ENCODE peak calls at places on chromosomes 11 and 22, in seven cellular contexts. G, L, A, I, U, V and Y are unnamed samples. For H3K9me3, the result is how much of the 10 kb centered on the place peaks cover.

GRCh38 chr11:121328967-121329653 is 36.5 kb downstream of the SC5D start:
- DNase-seq in G (no peak), L (no peak), A (no peak), I (no peak), U (no peak), V (no peak), Y (no peak)

GRCh38 chr11:7597620-7598019 is 75.7 kb downstream of the CYB5R2 start:
- DNase-seq in G (no peak), L (no peak), A (no peak), I (peak), U (no peak), V (no peak), Y (no peak)

GRCh38 chr22:30609260-30610185 is 2.5 kb downstream of the TCN2 start:
- DNase-seq in G (no peak), L (peak), A (peak), I (peak), U (no peak), V (peak), Y (peak)

GRCh38 chr11:32309541-32310217 is 125.7 kb downstream of the WT1 start:
- DNase-seq in G (no peak), L (no peak), A (no peak), I (peak), U (no peak), V (no peak), Y (no peak)

GRCh38 chr22:49575703-49576081 is 252.0 kb downstream of the BRD1 start:
- DNase-seq in G (no peak), L (no peak), A (no peak), I (no peak), U (peak), V (no peak), Y (no peak)

GRCh38 chr11:28674432-28675076 is 566.4 kb downstream of the METTL15 start:
- DNase-seq in G (peak), L (no peak), A (no peak), I (peak), U (no peak), V (peak), Y (peak)

GRCh38 chr22:50732681-50733080 is 5.3 kb upstream of the ACR start:
- DNase-seq in G (no peak), L (peak), A (no peak), I (no peak), U (no peak), V (no peak), Y (no peak)

GRCh38 chr22:28883917-28884753 is 763 bp downstream of the ZNRF3 start:
- DNase-seq in G (peak), L (peak), A (peak), I (peak), U (peak), V (peak), Y (peak)

GRCh38 chr11:68839054-68839865 is 2.5 kb downstream of the CPT1A start:
- DNase-seq in G (peak), L (peak), A (peak), I (peak), U (peak), V (peak), Y (peak)

GRCh38 chr11:67441731-67442401 is 1.4 kb downstream of the CORO1B start:
- DNase-seq in G (no peak), L (no peak), A (no peak), I (no peak), U (peak), V (no peak), Y (no peak)

GRCh38 chr11:19697721-19698121 is 14.9 kb upstream of the NAV2 start:
- DNase-seq in G (peak), L (no peak), A (no peak), I (no peak), U (no peak), V (no peak), Y (no peak)

GRCh38 chr11:86865436-86865835 is 65.1 kb downstream of the PRSS23 start:
- DNase-seq in G (no peak), L (no peak), A (no peak), I (no peak), U (no peak), V (no peak), Y (no peak)

GRCh38 chr11:30285416-30286121 is 37.3 kb upstream of the ARL14EP start:
- DNase-seq in G (no peak), L (no peak), A (no peak), I (no peak), U (no peak), V (no peak), Y (no peak)

GRCh38 chr11:25052844-25053243 is 556.0 kb downstream of the LUZP2 start:
- DNase-seq in G (no peak), L (no peak), A (no peak), I (no peak), U (no peak), V (no peak), Y (no peak)

GRCh38 chr11:120517390-120518315 is 6.1 kb downstream of the GRIK4 start:
- DNase-seq in G (peak), L (no peak), A (no peak), I (no peak), U (peak), V (peak), Y (no peak)

GRCh38 chr11:2533642-2534115 is 88.9 kb downstream of the KCNQ1 start:
- DNase-seq in G (peak), L (peak), A (no peak), I (peak), U (peak), V (peak), Y (peak)

GRCh38 chr11:100930185-100930778 is 199.3 kb downstream of the PGR start:
- DNase-seq in G (peak), L (no peak), A (peak), I (peak), U (no peak), V (peak), Y (no peak)

GRCh38 chr11:132992838-132993680 is 539.2 kb downstream of the OPCML start:
- DNase-seq in G (no peak), L (no peak), A (no peak), I (no peak), U (no peak), V (peak), Y (no peak)

GRCh38 chr11:102830328-102830727 is 13.1 kb downstream of the MMP3 start:
- DNase-seq in G (no peak), L (no peak), A (no peak), I (no peak), U (no peak), V (no peak), Y (no peak)

GRCh38 chr11:100774132-100774531 is 87.0 kb downstream of the ARHGAP42 start:
- DNase-seq in G (no peak), L (no peak), A (no peak), I (no peak), U (no peak), V (no peak), Y (no peak)

GRCh38 chr22:23683545-23683944 is 7.3 kb upstream of the RGL4 start:
- DNase-seq in G (no peak), L (no peak), A (no peak), I (no peak), U (no peak), V (no peak), Y (no peak)

GRCh38 chr11:58926695-58927094 is 12.6 kb upstream of the GLYATL1 start:
- DNase-seq in G (no peak), L (no peak), A (no peak), I (peak), U (no peak), V (peak), Y (no peak)

GRCh38 chr11:110838808-110839207 is 126.6 kb upstream of the ARHGAP20 start:
- DNase-seq in G (no peak), L (no peak), A (no peak), I (no peak), U (no peak), V (no peak), Y (no peak)

GRCh38 chr11:3108183-3108721 is 51.0 kb upstream of the CARS1 start:
- DNase-seq in G (no peak), L (no peak), A (no peak), I (no peak), U (peak), V (no peak), Y (no peak)

GRCh38 chr11:46277313-46277622 is 194 bp upstream of the CREB3L1 start:
- DNase-seq in G (peak), L (no peak), A (no peak), I (peak), U (no peak), V (peak), Y (no peak)

GRCh38 chr22:40593460-40594273 is 42.9 kb downstream of the MRTFA start:
- DNase-seq in G (peak), L (no peak), A (no peak), I (no peak), U (no peak), V (no peak), Y (no peak)
- H3K4me3 ChIP-seq in G (no peak), L (peak), A (no peak), I (no peak), U (no peak), V (no peak), Y (no peak)

GRCh38 chr22:42515896-42516295 is 3.7 kb downstream of the RRP7A start:
- DNase-seq in G (no peak), L (no peak), A (no peak), I (no peak), U (no peak), V (no peak), Y (no peak)
- H3K9me3 ChIP-seq in G (under half), L (under half), A (under half), I (under half), U (under half), V (under half), Y (under half)

GRCh38 chr11:93536346-93536871 is 6.8 kb downstream of the SMCO4 start:
- DNase-seq in G (no peak), L (peak), A (no peak), I (no peak), U (no peak), V (no peak), Y (no peak)

GRCh38 chr11:93540337-93540736 is 2.9 kb downstream of the SMCO4 start:
- DNase-seq in G (no peak), L (no peak), A (no peak), I (no peak), U (no peak), V (peak), Y (no peak)

GRCh38 chr11:93537022-93537421 is 6.2 kb downstream of the SMCO4 start:
- DNase-seq in G (no peak), L (peak), A (no peak), I (no peak), U (peak), V (no peak), Y (no peak)

GRCh38 chr11:93541154-93541553 is 2.0 kb downstream of the SMCO4 start:
- DNase-seq in G (no peak), L (no peak), A (no peak), I (no peak), U (no peak), V (no peak), Y (no peak)

GRCh38 chr11:93537767-93538261 is 5.4 kb downstream of the SMCO4 start:
- DNase-seq in G (no peak), L (no peak), A (no peak), I (peak), U (peak), V (peak), Y (no peak)
- H3K4me3 ChIP-seq in G (no peak), L (peak), A (no peak), I (no peak), U (peak), V (no peak), Y (no peak)

GRCh38 chr11:48110509-48110766 is 106.2 kb upstream of the OR4B1 start:
- DNase-seq in G (no peak), L (no peak), A (no peak), I (no peak), U (no peak), V (no peak), Y (no peak)
- H3K9me3 ChIP-seq in G (under half), L (under half), A (under half), I (under half), U (under half), V (under half), Y (under half)

GRCh38 chr11:96103721-96104120 is 179.8 kb upstream of the MTMR2 start:
- DNase-seq in G (no peak), L (no peak), A (no peak), I (no peak), U (no peak), V (no peak), Y (no peak)
- H3K4me3 ChIP-seq in G (no peak), L (no peak), A (no peak), I (no peak), U (no peak), V (no peak), Y (no peak)

GRCh38 chr22:48154943-48155240 is 1392.4 kb downstream of the TBC1D22A start:
- DNase-seq in G (no peak), L (no peak), A (no peak), I (no peak), U (peak), V (no peak), Y (no peak)

GRCh38 chr22:48154169-48154942 is 1391.9 kb downstream of the TBC1D22A start:
- DNase-seq in G (no peak), L (no peak), A (no peak), I (no peak), U (peak), V (no peak), Y (no peak)

GRCh38 chr22:48152154-48152775 is 1389.8 kb downstream of the TBC1D22A start:
- DNase-seq in G (no peak), L (no peak), A (no peak), I (no peak), U (no peak), V (no peak), Y (no peak)

GRCh38 chr22:48152916-48153315 is 1390.5 kb downstream of the TBC1D22A start:
- DNase-seq in G (no peak), L (no peak), A (no peak), I (no peak), U (peak), V (no peak), Y (no peak)

GRCh38 chr22:48153726-48154125 is 1391.3 kb downstream of the TBC1D22A start:
- DNase-seq in G (no peak), L (no peak), A (no peak), I (no peak), U (peak), V (no peak), Y (no peak)
- H3K9me3 ChIP-seq in G (under half), L (under half), A (under half), I (under half), U (under half), V (under half), Y (under half)

GRCh38 chr11:34425863-34426262 is 12.9 kb upstream of the CAT start:
- DNase-seq in G (no peak), L (no peak), A (no peak), I (peak), U (no peak), V (no peak), Y (no peak)
- H3K4me3 ChIP-seq in G (no peak), L (no peak), A (no peak), I (no peak), U (no peak), V (peak), Y (no peak)